ENCODE peak calls at places on chromosomes 16 and 17, in six cellular contexts. G is K562, U is A549, E is endothelial cell of umbilical vein, P is HepG2, X is GM12878. D is an unnamed sample.

GRCh38 chr17:82787081-82787848 is 35.4 kb downstream of the TBCD start:
- DNase-seq in E (no peak), X (no peak), G (no peak), P (no peak), U (no peak), D (no peak)

GRCh38 chr17:40722146-40722720 is 18.7 kb upstream of the KRT24 start:
- DNase-seq in U (no peak), G (no peak), X (no peak), E (no peak), P (no peak), D (no peak)

GRCh38 chr16:50566336-50566962 is 18.3 kb downstream of the NKD1 start:
- DNase-seq in G (no peak), E (no peak), P (no peak), U (no peak), X (no peak), D (no peak)

GRCh38 chr17:56838687-56839086 is 4.7 kb downstream of the DGKE start:
- DNase-seq in G (no peak), U (no peak), X (no peak), P (no peak), E (peak; percentile 51), D (no peak)

GRCh38 chr17:76909971-76910760 is 42.0 kb downstream of the MGAT5B start:
- DNase-seq in E (peak; percentile 53), P (peak; percentile 32), G (peak; percentile 53), U (peak; percentile 46), X (no peak), D (peak; percentile 55)

GRCh38 chr16:56279132-56279531 is 87.8 kb downstream of the GNAO1 start:
- DNase-seq in U (no peak), G (peak; percentile 29), P (no peak), X (no peak), E (no peak), D (peak; percentile 70)

GRCh38 chr17:71592431-71592830 is 528.4 kb upstream of the SOX9 start:
- DNase-seq in P (no peak), G (no peak), X (no peak), E (no peak), U (no peak), D (no peak)

GRCh38 chr17:70636517-70637133 is 467.3 kb downstream of the KCNJ2 start:
- DNase-seq in G (peak; percentile 44), X (no peak), E (peak; percentile 61), U (peak; percentile 44), P (peak; percentile 29), D (peak; percentile 38)

GRCh38 chr16:70391881-70392481 is 45.3 kb downstream of the DDX19A start:
- DNase-seq in P (no peak), G (no peak), U (no peak), E (no peak), X (no peak), D (no peak)

GRCh38 chr16:30184430-30185140 is 1.2 kb downstream of the CORO1A start:
- DNase-seq in E (no peak), U (no peak), G (no peak), X (peak; percentile 28), P (no peak), D (peak; percentile 76)

GRCh38 chr17:13024526-13025263 is 6.9 kb upstream of the ELAC2 start:
- DNase-seq in E (peak; percentile 71), X (no peak), G (peak; percentile 78), P (peak; percentile 55), U (peak; percentile 79), D (peak; percentile 70)

GRCh38 chr17:40315206-40315605 is 6.2 kb downstream of the RARA start:
- DNase-seq in E (no peak), U (no peak), G (no peak), P (no peak), X (no peak), D (no peak)

GRCh38 chr16:265711-266110 is 10.0 kb downstream of the RGS11 start:
- DNase-seq in E (no peak), P (no peak), G (no peak), U (no peak), X (no peak), D (no peak)

GRCh38 chr17:66632716-66633115 is 202.2 kb upstream of the CACNG5 start:
- DNase-seq in P (no peak), U (no peak), G (no peak), E (no peak), X (no peak), D (no peak)

GRCh38 chr16:67673712-67674580 is 7.3 kb downstream of the C16orf86 start:
- DNase-seq in E (peak; percentile 93), U (no peak), G (no peak), P (no peak), X (no peak), D (no peak)

GRCh38 chr17:80260791-80261158 is at the start of gene RNF213:
- DNase-seq in P (no peak), E (peak; percentile 6), U (peak; percentile 83), X (no peak), G (peak; percentile 60), D (peak; percentile 59)

GRCh38 chr17:17401271-17401781 is 75.5 kb upstream of the MED9 start:
- DNase-seq in G (peak; percentile 49), U (peak; percentile 31), X (no peak), E (no peak), P (peak; percentile 56), D (peak; percentile 54)
- TF ChIP-seq MYC in G (peak; percentile 39), U (no peak), X (no peak), E (no peak), P (no peak), D (no peak)

GRCh38 chr17:67718325-67718941 is 697 bp downstream of the NOL11 start:
- DNase-seq in P (peak; percentile 23), E (no peak), U (peak; percentile 55), X (no peak), G (peak; percentile 71), D (peak; percentile 59)
- TF ChIP-seq MYC in P (no peak), E (no peak), U (no peak), X (no peak), G (no peak), D (peak; percentile 21)

GRCh38 chr16:13139661-13140241 is 238.4 kb downstream of the SHISA9 start:
- DNase-seq in P (no peak), U (no peak), X (no peak), E (no peak), G (no peak), D (no peak)

GRCh38 chr16:13136896-13137295 is 235.5 kb downstream of the SHISA9 start:
- DNase-seq in U (no peak), P (no peak), G (no peak), E (no peak), X (no peak), D (no peak)

GRCh38 chr16:13143551-13143950 is 242.2 kb downstream of the SHISA9 start:
- DNase-seq in X (no peak), G (no peak), P (no peak), E (no peak), U (no peak), D (no peak)

GRCh38 chr16:13134843-13135242 is 233.4 kb downstream of the SHISA9 start:
- DNase-seq in E (no peak), P (no peak), U (no peak), G (no peak), X (no peak), D (no peak)

DNA sequence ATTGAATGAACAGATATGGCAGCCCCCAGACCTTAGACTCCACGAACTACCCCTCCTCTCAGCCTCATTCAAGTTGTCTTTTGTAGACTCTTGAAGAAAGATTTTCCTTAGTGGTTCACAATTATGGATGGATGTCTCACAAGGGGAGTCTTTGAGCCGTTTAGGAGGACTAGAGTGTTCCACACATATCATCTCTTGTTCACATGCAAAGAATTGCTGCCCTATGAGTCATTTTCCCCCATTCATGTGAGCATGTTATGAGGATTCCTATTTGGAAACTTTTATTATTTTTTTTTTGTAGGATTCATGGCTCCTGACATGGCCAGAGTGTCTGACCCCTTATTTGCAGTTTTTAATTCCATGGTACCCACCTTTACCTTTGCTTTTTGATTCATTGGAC is 237.1 kb downstream of the SHISA9 start:
- DNase-seq in U (no peak), G (no peak), P (no peak), X (no peak), E (no peak), D (no peak)
- TF ChIP-seq MYC in U (no peak), G (no peak), P (no peak), X (no peak), E (no peak), D (no peak)

GRCh38 chr16:21613361-21613760 is 14.0 kb downstream of the METTL9 start:
- DNase-seq in X (no peak), E (no peak), U (no peak), P (no peak), G (no peak), D (no peak)
- TF ChIP-seq MYC in X (no peak), E (no peak), U (no peak), P (no peak), G (no peak), D (no peak)

GRCh38 chr17:62692721-62693431 is 65.4 kb downstream of the MRC2 start:
- DNase-seq in X (no peak), P (peak; percentile 24), U (peak; percentile 58), G (peak; percentile 90), E (no peak), D (peak; percentile 36)

GRCh38 chr17:62700964-62701705 is 73.7 kb downstream of the MRC2 start:
- DNase-seq in P (no peak), X (no peak), U (no peak), G (no peak), E (no peak), D (no peak)

GRCh38 chr17:62696256-62696655 is 68.8 kb downstream of the MRC2 start:
- DNase-seq in P (no peak), U (no peak), G (no peak), X (no peak), E (no peak), D (no peak)

GRCh38 chr17:62693616-62694415 is 66.3 kb downstream of the MRC2 start:
- DNase-seq in X (no peak), U (no peak), G (peak; percentile 61), P (no peak), E (no peak), D (no peak)

GRCh38 chr17:62696726-62697490 is 69.4 kb downstream of the MRC2 start:
- DNase-seq in U (no peak), X (no peak), P (no peak), G (no peak), E (no peak), D (no peak)
- TF ChIP-seq MYC in U (no peak), X (no peak), P (no peak), G (no peak), E (no peak), D (no peak)

GRCh38 chr16:57873218-57873617 is 70.9 kb upstream of the KIFC3 start:
- DNase-seq in U (no peak), E (no peak), P (no peak), X (no peak), G (no peak), D (no peak)

GRCh38 chr16:57870753-57871454 is 68.6 kb upstream of the KIFC3 start:
- DNase-seq in E (no peak), G (no peak), X (no peak), P (no peak), U (no peak), D (no peak)

GRCh38 chr16:57868913-57869520 is 66.7 kb upstream of the KIFC3 start:
- DNase-seq in G (no peak), P (peak; percentile 41), U (no peak), E (no peak), X (no peak), D (no peak)

GRCh38 chr16:57875347-57875746 is 73.1 kb upstream of the KIFC3 start:
- DNase-seq in E (no peak), G (no peak), P (no peak), X (no peak), U (no peak), D (no peak)

GRCh38 chr16:57871457-57871856 is 69.2 kb upstream of the KIFC3 start:
- DNase-seq in P (no peak), E (peak; percentile 40), U (peak; percentile 52), X (no peak), G (no peak), D (no peak)
- TF ChIP-seq MYC in P (no peak), E (no peak), U (no peak), X (no peak), G (no peak), D (no peak)

GRCh38 chr16:83552193-83552592 is 255.6 kb upstream of the HSBP1 start:
- DNase-seq in E (no peak), P (no peak), U (no peak), G (no peak), X (no peak), D (peak; percentile 13)
- TF ChIP-seq MYC in E (no peak), P (no peak), U (no peak), G (no peak), X (no peak), D (no peak)